ENCODE peak calls at places on chromosome 20, in six cellular contexts. A, Y, P, X, N and J are unnamed samples.

GRCh38 chr20:57957397-57958049 is 247.7 kb upstream of the PMEPA1 start:
- DNase-seq in A (no peak), Y (no peak), P (no peak), X (no peak), N (no peak), J (no peak)

GRCh38 chr20:46545077-46545826 is 5.2 kb downstream of the OCSTAMP start:
- DNase-seq in A (no peak), Y (no peak), P (peak; percentile 49), X (no peak), N (peak; percentile 26), J (no peak)

GRCh38 chr20:31653573-31653972 is 15.9 kb downstream of the COX4I2 start:
- DNase-seq in A (no peak), Y (no peak), P (no peak), X (no peak), N (no peak), J (no peak)

GRCh38 chr20:37853823-37854375 is 49.0 kb upstream of the VSTM2L start:
- DNase-seq in A (no peak), Y (no peak), P (no peak), X (no peak), N (no peak), J (no peak)

GRCh38 chr20:13022401-13023170 is 13.8 kb downstream of the SPTLC3 start:
- DNase-seq in A (no peak), Y (no peak), P (peak; percentile 73), X (no peak), N (peak; percentile 46), J (no peak)

GRCh38 chr20:37379967-37380828 is 34.3 kb downstream of the SRC start:
- DNase-seq in A (no peak), Y (no peak), P (no peak), X (no peak), N (no peak), J (no peak)

GRCh38 chr20:46108435-46108841 is 9.7 kb upstream of the CD40 start:
- DNase-seq in A (no peak), Y (no peak), P (no peak), X (no peak), N (no peak), J (no peak)

GRCh38 chr20:2838170-2838797 is 2.2 kb downstream of the PCED1A start:
- DNase-seq in A (no peak), Y (no peak), P (no peak), X (no peak), N (no peak), J (no peak)

GRCh38 chr20:17560344-17561074 is 9.4 kb upstream of the DSTN start:
- DNase-seq in A (no peak), Y (no peak), P (no peak), X (no peak), N (no peak), J (no peak)

GRCh38 chr20:34516874-34517542 is 786 bp downstream of the DYNLRB1 start:
- DNase-seq in A (no peak), Y (no peak), P (no peak), X (peak; percentile 11), N (no peak), J (no peak)

GRCh38 chr20:24718696-24719095 is 230.4 kb upstream of the CST7 start:
- DNase-seq in A (no peak), Y (no peak), P (no peak), X (no peak), N (no peak), J (no peak)

GRCh38 chr20:40844285-40844684 is 155.2 kb upstream of the MAFB start:
- DNase-seq in A (no peak), Y (no peak), P (no peak), X (no peak), N (no peak), J (no peak)

GRCh38 chr20:54680872-54681297 is 205.5 kb downstream of the DOK5 start:
- DNase-seq in A (no peak), Y (peak; percentile 15), P (no peak), X (no peak), N (peak; percentile 12), J (peak; percentile 3)

GRCh38 chr20:44407402-44408184 is 52.1 kb downstream of the HNF4A start:
- DNase-seq in A (no peak), Y (peak; percentile 80), P (no peak), X (no peak), N (no peak), J (peak; percentile 46)

GRCh38 chr20:46268131-46268611 is 40.1 kb downstream of the CDH22 start:
- DNase-seq in A (no peak), Y (no peak), P (no peak), X (no peak), N (no peak), J (no peak)

GRCh38 chr20:4717816-4718215 is 3.9 kb upstream of the PRND start:
- DNase-seq in A (no peak), Y (no peak), P (no peak), X (no peak), N (no peak), J (no peak)

GRCh38 chr20:14444106-14444505 is 106.7 kb upstream of the FLRT3 start:
- DNase-seq in A (no peak), Y (no peak), P (no peak), X (no peak), N (no peak), J (no peak)